ENCODE peak calls at places on chromosomes 5 and 9, in six cellular contexts. Y is heart left ventricle, R is tibial artery, S is body of pancreas, C is HCT116, I is H9. T is an unnamed sample.

GRCh38 chr9:72326643-72327042 is 38.4 kb downstream of the ZFAND5 start:
- DNase-seq in I (no peak), C (no peak), S (no peak), Y (no peak), R (no peak), T (no peak)

GRCh38 chr9:138120072-138120471 is 242.5 kb downstream of the CACNA1B start:
- DNase-seq in Y (no peak), S (no peak), C (no peak), I (no peak), R (no peak), T (peak)

GRCh38 chr5:179118756-179119414 is 58.7 kb downstream of the ZNF354C start:
- DNase-seq in S (no peak), I (no peak), Y (no peak), C (no peak), R (peak), T (peak)

GRCh38 chr5:122424211-122424610 is 112.2 kb downstream of the SNCAIP start:
- DNase-seq in Y (no peak), I (no peak), S (no peak), C (no peak), R (no peak), T (no peak)

GRCh38 chr9:27785714-27786100 is 212.4 kb upstream of the C9orf72 start:
- DNase-seq in R (no peak), Y (no peak), S (no peak), C (no peak), I (no peak), T (no peak)

GRCh38 chr9:73270967-73271722 is 119.5 kb downstream of the ANXA1 start:
- DNase-seq in R (no peak), Y (no peak), S (no peak), I (no peak), C (peak), T (no peak)

GRCh38 chr9:130696139-130696650 is 2.6 kb downstream of the EXOSC2 start:
- DNase-seq in I (no peak), R (no peak), Y (no peak), S (no peak), C (no peak), T (no peak)

GRCh38 chr9:133708770-133709611 is 29.2 kb downstream of the SARDH start:
- DNase-seq in R (peak), I (no peak), S (peak), C (no peak), Y (peak), T (peak)

GRCh38 chr5:117680421-117680820 is 1105.8 kb upstream of the SEMA6A start:
- DNase-seq in I (no peak), Y (no peak), R (no peak), C (no peak), S (no peak), T (no peak)

GRCh38 chr5:155941340-155941739 is 385.6 kb upstream of the SGCD start:
- DNase-seq in Y (no peak), C (no peak), I (no peak), R (no peak), S (no peak), T (no peak)

GRCh38 chr5:155938051-155938450 is 388.9 kb upstream of the SGCD start:
- DNase-seq in Y (no peak), R (no peak), C (no peak), I (no peak), S (no peak), T (no peak)

GRCh38 chr5:155947394-155948062 is 379.4 kb upstream of the SGCD start:
- DNase-seq in S (no peak), I (no peak), C (no peak), R (no peak), Y (no peak), T (no peak)

GRCh38 chr5:155943516-155944407 is 383.2 kb upstream of the SGCD start:
- DNase-seq in R (no peak), S (peak), Y (peak), I (peak), C (no peak), T (no peak)
- TF ChIP-seq CTCF in R (peak), S (peak), Y (peak), I (peak), C (peak), T (peak)

DNA sequence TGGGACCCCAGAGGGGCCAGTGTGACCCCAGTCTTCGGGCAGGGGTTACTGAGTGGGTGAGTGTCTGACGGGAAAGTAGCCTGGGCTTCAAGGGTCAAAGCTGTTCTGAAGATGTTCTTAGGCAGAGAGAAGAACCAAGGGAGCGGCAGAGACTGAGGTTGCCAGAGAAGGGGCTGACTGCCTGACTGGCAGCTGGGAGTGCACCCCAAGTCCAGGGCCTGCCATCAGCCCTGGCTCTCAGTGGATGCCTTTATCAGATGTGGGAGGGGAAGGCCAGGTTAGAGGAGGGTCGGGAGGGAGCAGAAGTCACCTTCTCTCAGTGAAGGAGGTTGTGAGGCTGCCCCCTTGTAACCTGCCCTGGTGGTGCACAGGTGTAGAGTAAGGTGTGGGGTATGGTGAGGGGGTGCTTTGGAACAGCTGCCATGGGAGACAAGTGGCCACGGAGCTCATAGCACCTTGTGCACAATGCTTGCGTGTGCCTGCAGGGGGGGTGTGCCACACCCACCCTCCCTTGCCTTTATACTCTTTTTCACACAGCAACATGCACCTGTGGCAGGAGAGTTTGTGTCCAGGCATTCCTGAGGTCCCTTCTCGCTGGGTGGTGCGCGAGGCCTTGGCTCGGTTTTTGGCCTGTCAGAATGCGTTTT is 18.9 kb downstream of the RALGPS1 start:
- DNase-seq in I (no peak), Y (no peak), R (no peak), C (no peak), S (no peak), T (no peak)
- TF ChIP-seq CTCF in I (peak), Y (no peak), R (no peak), C (no peak), S (no peak), T (no peak)

DNA sequence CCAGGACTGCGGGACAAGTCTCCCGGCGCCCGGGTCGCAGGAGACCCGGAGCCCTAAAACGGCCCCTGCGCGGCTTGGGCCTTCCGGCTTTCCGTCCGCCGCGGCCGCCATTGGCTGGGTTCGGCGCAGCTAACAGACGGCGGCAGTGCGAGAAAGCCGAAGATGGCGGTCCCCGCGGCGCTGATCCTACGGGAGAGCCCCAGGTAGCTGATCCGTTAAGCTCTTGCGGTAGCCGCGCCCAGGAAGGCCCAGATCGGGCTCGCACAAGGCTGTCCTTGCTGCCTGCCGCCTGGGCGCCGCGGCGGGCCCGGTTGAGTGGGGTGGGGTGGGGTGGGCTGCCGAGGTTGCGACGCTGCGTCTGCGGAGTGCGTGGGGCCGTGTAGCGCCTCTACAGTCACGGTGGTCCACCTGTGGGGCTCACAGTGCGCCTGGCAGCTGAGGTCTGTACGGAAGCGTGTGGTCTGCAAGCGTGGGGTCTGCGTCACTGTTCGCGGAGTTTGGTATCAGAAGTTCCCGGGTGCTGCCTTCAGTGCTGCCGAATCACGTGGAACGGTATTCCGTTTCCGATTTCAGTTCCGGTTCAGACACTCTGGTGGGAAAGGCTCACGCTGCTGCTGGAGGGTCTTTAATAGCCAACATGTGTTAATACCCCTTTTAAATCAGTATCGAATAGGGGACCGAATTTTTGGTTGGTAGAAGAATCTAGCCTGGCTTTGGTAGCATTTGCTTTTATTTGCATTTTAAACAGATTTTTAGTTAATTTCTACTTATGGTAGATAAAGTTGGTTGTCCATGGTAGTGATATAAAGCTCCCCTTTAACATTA is at the start of gene COMMD10:
- DNase-seq in C (peak), R (peak), Y (peak), I (peak), S (peak), T (no peak)
- TF ChIP-seq CTCF in C (no peak), R (no peak), Y (no peak), I (no peak), S (no peak), T (no peak)

GRCh38 chr5:151298063-151298462 is 5.5 kb downstream of the SLC36A3 start:
- DNase-seq in R (no peak), Y (peak), C (peak), S (no peak), I (peak), T (no peak)
- TF ChIP-seq CTCF in R (peak), Y (peak), C (peak), S (no peak), I (peak), T (peak)